ENCODE peak calls at places on chromosomes 16 and 17, in five cellular contexts. O is H1, Q is HepG2, J is HCT116, V is K562. M is an unnamed sample.

GRCh38 chr16:87201052-87201451 is 116.1 kb downstream of the C16orf95 start:
- DNase-seq in O (no peak), Q (no peak), J (no peak), V (no peak), M (no peak)

GRCh38 chr16:48146131-48146530 is 9.7 kb downstream of the ABCC12 start:
- DNase-seq in O (no peak), Q (no peak), J (no peak), V (no peak), M (no peak)

GRCh38 chr17:50180593-50180992 is 14.8 kb downstream of the SGCA start:
- DNase-seq in O (no peak), Q (no peak), J (no peak), V (no peak), M (no peak)

GRCh38 chr16:1708083-1708767 is 2.2 kb downstream of the MAPK8IP3 start:
- DNase-seq in O (no peak), Q (no peak), J (no peak), V (no peak), M (no peak)

GRCh38 chr16:72837846-72838661 is 209.9 kb downstream of the ZFHX3 start:
- DNase-seq in O (no peak), Q (no peak), J (no peak), V (no peak), M (no peak)

GRCh38 chr16:27264151-27264550 is 4.4 kb downstream of the NSMCE1 start:
- DNase-seq in O (no peak), Q (peak; percentile 85), J (peak; percentile 57), V (no peak), M (no peak)

GRCh38 chr16:1929105-1929504 is 10.9 kb upstream of the HS3ST6 start:
- DNase-seq in O (no peak), Q (no peak), J (no peak), V (peak; percentile 62), M (no peak)

GRCh38 chr17:40190197-40191021 is 13.1 kb downstream of the RAPGEFL1 start:
- DNase-seq in O (no peak), Q (peak; percentile 59), J (no peak), V (peak; percentile 49), M (no peak)

GRCh38 chr16:66853261-66854139 is 9.3 kb downstream of the CA7 start:
- DNase-seq in O (no peak), Q (no peak), J (no peak), V (peak; percentile 17), M (no peak)

GRCh38 chr17:48582750-48583069 is 4.6 kb upstream of the HOXB4 start:
- DNase-seq in O (no peak), Q (no peak), J (no peak), V (no peak), M (no peak)
- TF ChIP-seq EZH2 in O (no peak), Q (no peak), J (no peak), V (no peak), M (no peak)

DNA sequence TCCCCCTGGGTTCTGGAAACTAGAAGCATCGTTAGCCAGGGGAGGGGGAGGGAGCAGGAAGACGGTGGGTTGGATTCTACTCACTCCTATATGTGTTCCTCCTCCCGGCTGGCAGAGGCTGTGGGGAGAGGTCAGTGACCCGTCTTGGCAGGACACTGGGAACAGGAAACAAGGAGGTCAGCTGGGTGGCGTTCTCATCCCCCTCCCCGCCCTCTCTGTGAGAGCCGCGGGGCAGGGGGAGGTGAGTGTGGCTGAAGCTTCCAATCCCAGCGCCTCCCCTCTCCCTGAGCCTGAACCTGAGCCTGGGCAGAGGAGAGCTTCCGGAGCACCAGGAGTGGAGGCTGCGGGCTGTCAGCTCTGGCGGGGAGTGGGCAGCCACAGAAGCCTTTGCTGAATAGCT is 12.5 kb downstream of the GPRC5C start:
- DNase-seq in O (no peak), Q (no peak), J (no peak), V (no peak), M (no peak)
- H2AFZ ChIP-seq in O (no peak overlapping the region), Q (no peak overlapping the region), J (no peak overlapping the region), V (no peak overlapping the region), M (no peak overlapping the region)

DNA sequence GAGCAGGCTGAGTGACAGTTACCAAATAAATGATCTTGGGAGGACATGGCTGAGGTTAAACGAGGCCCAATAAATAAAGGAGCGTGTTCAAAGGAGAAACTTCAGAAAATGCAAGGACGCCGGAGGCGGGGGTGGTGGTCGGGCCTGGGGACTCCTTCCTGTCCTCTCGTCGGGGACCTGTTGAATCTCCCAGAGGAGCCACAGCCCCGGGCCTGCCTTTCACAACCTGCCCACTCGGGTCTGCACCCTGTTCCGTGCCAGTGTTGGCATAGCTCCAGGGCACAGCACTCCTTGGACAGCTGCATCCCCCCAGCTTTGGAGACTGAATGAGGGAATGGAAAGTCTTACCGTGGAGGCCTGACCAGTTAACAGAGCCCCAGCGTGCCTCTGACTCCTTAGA is 8.1 kb upstream of the TBX4 start:
- DNase-seq in O (no peak), Q (no peak), J (no peak), V (peak; percentile 2), M (no peak)
- TF ChIP-seq ATF3 in O (no peak), Q (no peak), J (no peak), V (no peak), M (no peak)

GRCh38 chr17:45144199-45145034 is 3.9 kb upstream of the HEXIM1 start:
- DNase-seq in O (no peak), Q (no peak), J (no peak), V (peak; percentile 82), M (no peak)
- TF ChIP-seq EZH2 in O (no peak), Q (no peak), J (no peak), V (no peak), M (no peak)